ENCODE peak calls at places on chromosomes 16 and 17, in four cellular contexts. W, Y, Q and X are unnamed samples. For H3K4me1, the result is how much of the 10 kb centered on the place peaks cover.

GRCh38 chr16:48112603-48113400 is 43.0 kb downstream of the ABCC12 start:
- DNase-seq in W (peak), Y (peak), Q (no peak), X (no peak)

GRCh38 chr17:74995847-74996246 is 8.4 kb downstream of the CDR2L start:
- DNase-seq in W (no peak), Y (no peak), Q (no peak), X (no peak)

GRCh38 chr16:14181371-14182050 is 110.4 kb downstream of the MRTFB start:
- DNase-seq in W (no peak), Y (no peak), Q (no peak), X (no peak)

GRCh38 chr17:82003411-82004381 is 19.0 kb downstream of the CENPX start:
- DNase-seq in W (no peak), Y (no peak), Q (no peak), X (no peak)

GRCh38 chr16:11345040-11345862 is at the start of gene RMI2:
- DNase-seq in W (peak), Y (peak), Q (peak), X (peak)

GRCh38 chr16:17836868-17837602 is 366.3 kb upstream of the XYLT1 start:
- DNase-seq in W (no peak), Y (no peak), Q (no peak), X (no peak)

GRCh38 chr17:82976982-82977488 is 102.4 kb upstream of the METRNL start:
- DNase-seq in W (no peak), Y (no peak), Q (no peak), X (no peak)

GRCh38 chr16:47780213-47780612 is 319.1 kb downstream of the PHKB start:
- DNase-seq in W (no peak), Y (no peak), Q (no peak), X (no peak)

GRCh38 chr17:83057397-83057761 is 22.0 kb upstream of the METRNL start:
- DNase-seq in W (no peak), Y (peak), Q (no peak), X (no peak)

GRCh38 chr16:57873218-57873617 is 70.9 kb upstream of the KIFC3 start:
- DNase-seq in W (no peak), Y (no peak), Q (no peak), X (no peak)

GRCh38 chr16:23520500-23520899 is 10.2 kb upstream of the GGA2 start:
- DNase-seq in W (no peak), Y (no peak), Q (peak), X (no peak)

GRCh38 chr17:74379495-74380085 is 12.3 kb downstream of the GPR142 start:
- DNase-seq in W (peak), Y (peak), Q (peak), X (peak)

GRCh38 chr17:12365805-12366204 is 299.9 kb upstream of the MYOCD start:
- DNase-seq in W (no peak), Y (no peak), Q (no peak), X (no peak)

GRCh38 chr16:8818499-8819270 is 21.0 kb downstream of the PMM2 start:
- DNase-seq in W (no peak), Y (no peak), Q (no peak), X (no peak)

GRCh38 chr17:76034433-76035185 is 7.5 kb upstream of the EVPL start:
- DNase-seq in W (no peak), Y (no peak), Q (no peak), X (no peak)

GRCh38 chr16:2763173-2763572 is 10.7 kb downstream of the SRRM2 start:
- DNase-seq in W (no peak), Y (no peak), Q (no peak), X (peak)

GRCh38 chr17:75031972-75032895 is 14.5 kb downstream of the ATP5PD start:
- DNase-seq in W (peak), Y (peak), Q (no peak), X (peak)

GRCh38 chr17:74389937-74390679 is 22.8 kb downstream of the GPR142 start:
- DNase-seq in W (no peak), Y (no peak), Q (no peak), X (no peak)

GRCh38 chr17:6454495-6455320 is 10.5 kb downstream of the PIMREG start:
- DNase-seq in W (no peak), Y (no peak), Q (no peak), X (peak)

GRCh38 chr17:47946516-47946915 is 5.1 kb downstream of the PNPO start:
- DNase-seq in W (no peak), Y (no peak), Q (no peak), X (no peak)

GRCh38 chr17:83119987-83120864 is 40.8 kb downstream of the METRNL start:
- DNase-seq in W (peak), Y (no peak), Q (peak), X (peak)

GRCh38 chr17:655618-656017 is 59.0 kb downstream of the VPS53 start:
- DNase-seq in W (no peak), Y (no peak), Q (no peak), X (no peak)

GRCh38 chr16:88653606-88654362 is 2.9 kb upstream of the CYBA start:
- DNase-seq in W (no peak), Y (no peak), Q (no peak), X (no peak)

GRCh38 chr16:77767211-77767610 is 21.2 kb upstream of the VAT1L start:
- DNase-seq in W (no peak), Y (no peak), Q (no peak), X (no peak)

GRCh38 chr16:81583893-81584705 is 139.5 kb downstream of the CMIP start:
- DNase-seq in W (no peak), Y (peak), Q (no peak), X (peak)

GRCh38 chr16:81586421-81586820 is 141.8 kb downstream of the CMIP start:
- DNase-seq in W (no peak), Y (no peak), Q (no peak), X (no peak)

GRCh38 chr16:81585785-81586184 is 141.2 kb downstream of the CMIP start:
- DNase-seq in W (no peak), Y (no peak), Q (no peak), X (no peak)

GRCh38 chr16:81581107-81581506 is 136.5 kb downstream of the CMIP start:
- DNase-seq in W (no peak), Y (peak), Q (no peak), X (peak)

GRCh38 chr16:81582655-81583441 is 138.2 kb downstream of the CMIP start:
- DNase-seq in W (no peak), Y (no peak), Q (no peak), X (no peak)
- H3K4me1 ChIP-seq in W (under half), Y (under half), Q (under half), X (under half)

GRCh38 chr17:69638516-69638915 is 224.0 kb downstream of the MAP2K6 start:
- DNase-seq in W (no peak), Y (no peak), Q (no peak), X (no peak)
- TF ChIP-seq CTCF in W (no peak), Y (no peak), Q (no peak), X (no peak)

DNA sequence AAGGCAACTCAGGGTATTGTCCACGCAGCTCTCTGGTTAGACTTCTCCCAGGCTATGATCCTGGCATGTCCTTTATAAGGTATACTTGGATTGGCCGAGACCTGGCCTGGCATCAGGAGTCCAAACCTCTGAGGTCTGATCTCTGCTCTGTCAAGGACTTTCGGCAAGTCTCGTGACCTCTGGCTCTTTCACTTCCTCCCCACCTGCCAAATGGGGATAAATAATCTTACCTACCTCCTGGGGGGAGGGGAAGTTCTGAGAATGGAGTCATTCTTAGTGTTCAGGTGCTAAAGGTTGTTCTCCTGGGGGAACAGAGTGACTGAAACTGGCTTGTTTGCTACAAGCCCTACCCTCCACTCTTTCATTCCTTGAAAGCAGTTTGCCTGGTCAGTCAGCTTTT is 7.6 kb downstream of the ATXN1L start:
- DNase-seq in W (no peak), Y (no peak), Q (peak), X (no peak)
- H3K4me3 ChIP-seq in W (no peak), Y (no peak), Q (peak), X (no peak)

DNA sequence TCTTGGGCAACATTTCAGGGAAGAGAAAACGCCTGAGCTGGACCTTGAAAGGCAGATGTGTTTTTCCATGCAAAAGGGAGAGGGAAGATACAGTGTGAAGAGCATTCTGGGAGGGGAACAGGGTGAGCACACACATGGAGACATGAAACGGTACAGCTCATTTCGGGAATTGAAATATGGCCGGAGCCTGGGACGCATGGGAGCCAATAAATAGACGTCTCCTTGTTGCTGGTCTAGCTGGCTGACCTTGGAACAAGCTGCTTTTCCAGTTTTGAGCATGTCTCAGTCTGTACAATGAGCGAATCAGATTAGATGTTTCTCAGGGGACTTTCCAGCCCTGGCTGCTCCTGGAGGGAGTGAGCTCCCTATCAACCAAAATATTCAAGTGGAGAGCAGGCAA is 63.6 kb downstream of the ASIC2 start:
- DNase-seq in W (no peak), Y (no peak), Q (no peak), X (no peak)
- H3K4me1 ChIP-seq in W (under half), Y (under half), Q (under half), X (under half)

GRCh38 chr17:57956311-57957119 is 1.3 kb upstream of the CUEDC1 start:
- DNase-seq in W (no peak), Y (peak), Q (peak), X (no peak)

GRCh38 chr17:57953703-57954420 is 1.4 kb downstream of the CUEDC1 start:
- DNase-seq in W (peak), Y (no peak), Q (no peak), X (no peak)

GRCh38 chr17:57954421-57955182 is 610 bp downstream of the CUEDC1 start:
- DNase-seq in W (peak), Y (peak), Q (no peak), X (peak)

GRCh38 chr17:57957120-57957850 is 2.1 kb upstream of the CUEDC1 start:
- DNase-seq in W (no peak), Y (peak), Q (no peak), X (no peak)

DNA sequence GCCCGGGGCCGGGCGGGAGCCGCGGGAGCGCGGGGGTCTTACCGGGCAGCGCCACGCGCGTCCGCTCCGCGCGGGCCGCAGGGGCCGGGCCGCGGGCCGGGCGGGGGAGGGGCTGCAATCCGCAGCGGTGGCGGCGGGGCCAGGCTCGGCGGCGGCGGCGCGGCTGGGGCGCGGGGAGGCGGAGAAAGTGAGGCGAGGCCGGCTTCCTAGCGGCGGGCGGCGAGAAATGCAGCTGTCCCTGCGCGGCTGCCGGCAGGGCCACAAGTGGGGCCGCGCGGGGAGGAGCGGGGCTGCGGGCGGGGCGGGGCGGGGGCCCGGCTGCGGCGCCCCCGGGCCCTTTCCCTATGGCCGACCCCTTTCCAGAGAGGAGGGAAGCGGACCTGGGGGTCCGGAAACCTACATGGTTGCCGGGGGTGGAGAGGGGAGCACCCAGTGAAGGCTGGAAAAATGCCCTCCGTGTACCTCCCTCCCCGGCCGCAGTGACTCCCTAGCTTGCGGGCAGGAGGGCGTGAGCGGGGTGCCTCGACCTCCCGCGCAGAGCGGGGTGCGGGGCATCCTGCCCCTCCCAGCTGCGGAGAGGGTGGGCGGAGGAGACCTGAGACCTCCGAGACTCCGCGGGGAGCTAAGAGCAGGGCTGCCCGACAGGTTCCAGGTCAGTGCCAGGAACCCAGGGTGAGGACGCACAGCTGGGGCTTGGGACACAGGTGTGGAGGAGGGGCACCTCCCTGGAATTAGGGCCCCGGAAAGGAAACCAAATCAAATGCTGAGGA is at the start of gene CUEDC1:
- DNase-seq in W (peak), Y (peak), Q (peak), X (peak)
- TF ChIP-seq CTCF in W (peak), Y (no peak), Q (peak), X (peak)

GRCh38 chr16:30086291-30087140 is 5.2 kb downstream of the TBX6 start:
- DNase-seq in W (no peak), Y (no peak), Q (no peak), X (no peak)
- H3K4me3 ChIP-seq in W (no peak), Y (no peak), Q (no peak), X (no peak)

GRCh38 chr17:64413505-64413904 is 22.8 kb upstream of the PECAM1 start:
- DNase-seq in W (no peak), Y (no peak), Q (peak), X (no peak)
- H3K4me1 ChIP-seq in W (under half), Y (under half), Q (half or more), X (under half)

GRCh38 chr16:4350787-4351659 is at the start of gene PAM16:
- DNase-seq in W (peak), Y (peak), Q (peak), X (peak)
- TF ChIP-seq CTCF in W (peak), Y (no peak), Q (peak), X (no peak)

DNA sequence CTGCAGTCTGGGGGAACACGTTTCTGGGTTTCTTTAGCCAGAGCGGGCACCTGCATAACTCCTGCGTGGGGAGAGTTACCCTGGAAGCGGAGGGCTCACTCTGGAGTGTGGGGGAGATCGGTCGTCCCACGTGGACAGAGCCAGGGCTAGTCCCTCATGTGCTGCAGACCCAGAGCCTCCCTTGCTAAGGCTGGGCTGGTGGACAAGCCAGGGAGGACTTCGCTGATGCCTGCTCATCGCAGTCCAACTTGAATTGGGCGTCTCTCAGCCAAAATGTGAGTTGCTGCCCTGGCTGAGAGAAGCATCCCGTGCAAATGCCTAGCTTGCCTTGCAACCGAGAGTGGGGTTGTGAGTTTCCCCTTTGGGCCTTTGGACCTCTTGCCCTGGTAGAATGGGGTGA is 986 bp downstream of the CRISPLD2 start:
- DNase-seq in W (no peak), Y (no peak), Q (no peak), X (no peak)
- H3K4me3 ChIP-seq in W (peak), Y (peak), Q (no peak), X (peak)